ENCODE peak calls at places on chromosome 1, in four cellular contexts. E is cerebellum; N is activated naive CD4-positive, alpha-beta T cell treated with anti-CD3 and anti-CD28 coated beads, Interleukin-2, amount 10 ng/mL, durations not matched to agents 7 days and 5 days; W is mucosa of gallbladder. L is an unnamed sample.

GRCh38 chr1:111202707-111203623 is 2.5 kb upstream of the DENND2D start:
- DNase-seq in E (no peak), N (peak; percentile 20), W (no peak), L (peak; percentile 19)

GRCh38 chr1:199163277-199164069 is 524.6 kb downstream of the PTPRC start:
- DNase-seq in E (no peak), N (no peak), W (no peak), L (no peak)

GRCh38 chr1:21317035-21317689 is 26.9 kb upstream of the ECE1 start:
- DNase-seq in E (no peak), N (no peak), W (peak; percentile 83), L (peak; percentile 84)

GRCh38 chr1:199789141-199789540 is 238.4 kb upstream of the NR5A2 start:
- DNase-seq in E (no peak), N (no peak), W (no peak), L (no peak)

GRCh38 chr1:47805826-47806450 is 191.2 kb downstream of the TRABD2B start:
- DNase-seq in E (no peak), N (no peak), W (no peak), L (no peak)

GRCh38 chr1:53526451-53527101 is 67.4 kb downstream of the DMRTB1 start:
- DNase-seq in E (no peak), N (no peak), W (peak; percentile 71), L (no peak)

GRCh38 chr1:41611068-41611931 is 126.8 kb upstream of the EDN2 start:
- DNase-seq in E (no peak), N (no peak), W (no peak), L (no peak)

GRCh38 chr1:54227091-54227602 is 27.2 kb downstream of the MRPL37 start:
- DNase-seq in E (no peak), N (no peak), W (no peak), L (peak; percentile 90)

L was measured in Daoy.